ENCODE peak calls at places on chromosomes 2 and 18, in nine cellular contexts. Z is tibial nerve, O is esophagus muscularis mucosa, P is H1, E is stomach, W is A549, Y is transverse colon, R is ovary, G is upper lobe of left lung. J is an unnamed sample.

GRCh38 chr2:239273280-239274234 is 127.3 kb downstream of the HDAC4 start:
- DNase-seq in Z (no peak), O (no peak), P (no peak), E (peak; percentile 26), W (no peak), Y (peak; percentile 25), R (peak; percentile 29), G (peak; percentile 78), J (no peak)

GRCh38 chr2:240433973-240434727 is 1.3 kb upstream of the GPC1 start:
- DNase-seq in Z (no peak), O (no peak), P (no peak), E (no peak), W (peak; percentile 84), Y (peak; percentile 39), R (peak; percentile 71), G (peak; percentile 49), J (peak; percentile 82)

GRCh38 chr2:118046628-118047210 is 32.8 kb upstream of the CCDC93 start:
- DNase-seq in Z (no peak), O (no peak), P (no peak), E (no peak), W (peak; percentile 48), Y (no peak), R (no peak), G (no peak), J (no peak)

GRCh38 chr2:151007365-151007764 is 254.3 kb downstream of the RBM43 start:
- DNase-seq in Z (no peak), O (no peak), P (no peak), E (no peak), W (no peak), Y (no peak), R (no peak), G (no peak), J (no peak)

GRCh38 chr2:118185210-118186109 is 97.2 kb downstream of the INSIG2 start:
- DNase-seq in Z (peak; percentile 28), O (no peak), P (peak; percentile 77), E (peak; percentile 63), W (peak; percentile 37), Y (peak; percentile 58), R (peak; percentile 55), G (peak; percentile 92), J (peak; percentile 78)

GRCh38 chr2:11101430-11101829 is 53.8 kb upstream of the SLC66A3 start:
- DNase-seq in Z (no peak), O (peak; percentile 70), P (no peak), E (no peak), W (no peak), Y (no peak), R (no peak), G (no peak), J (no peak)

GRCh38 chr18:6776193-6776592 is 46.7 kb downstream of the ARHGAP28 start:
- DNase-seq in Z (no peak), O (no peak), P (no peak), E (no peak), W (no peak), Y (no peak), R (peak; percentile 45), G (no peak), J (no peak)

GRCh38 chr2:202017940-202018339 is 15.7 kb upstream of the FZD7 start:
- DNase-seq in Z (no peak), O (no peak), P (no peak), E (no peak), W (no peak), Y (no peak), R (no peak), G (no peak), J (no peak)

GRCh38 chr2:25566694-25567093 is 106.7 kb downstream of the DTNB start:
- DNase-seq in Z (peak; percentile 18), O (no peak), P (no peak), E (no peak), W (no peak), Y (peak; percentile 35), R (no peak), G (no peak), J (no peak)

GRCh38 chr2:2013476-2013875 is 269.2 kb upstream of the PXDN start:
- DNase-seq in Z (no peak), O (no peak), P (no peak), E (no peak), W (no peak), Y (no peak), R (no peak), G (peak; percentile 27), J (no peak)

GRCh38 chr2:40554665-40555294 is 102.9 kb upstream of the SLC8A1 start:
- DNase-seq in Z (peak; percentile 95), O (no peak), P (peak; percentile 88), E (peak; percentile 68), W (peak; percentile 67), Y (peak; percentile 64), R (peak; percentile 27), G (no peak), J (peak; percentile 70)

GRCh38 chr2:153872311-153873061 is 764 bp downstream of the GALNT13 start:
- DNase-seq in Z (no peak), O (no peak), P (peak; percentile 48), E (no peak), W (peak; percentile 13), Y (no peak), R (no peak), G (peak; percentile 76), J (no peak)

GRCh38 chr2:40103163-40103562 is 324.1 kb upstream of the THUMPD2 start:
- DNase-seq in Z (no peak), O (no peak), P (no peak), E (no peak), W (no peak), Y (no peak), R (no peak), G (no peak), J (no peak)

GRCh38 chr2:204180671-204181070 is 244.1 kb downstream of the ICOS start:
- DNase-seq in Z (no peak), O (no peak), P (no peak), E (no peak), W (no peak), Y (no peak), R (no peak), G (no peak), J (no peak)

GRCh38 chr2:238938460-238939055 is 90.7 kb downstream of the TWIST2 start:
- DNase-seq in Z (peak; percentile 91), O (peak; percentile 98), P (peak; percentile 29), E (peak; percentile 32), W (no peak), Y (peak; percentile 59), R (peak; percentile 94), G (peak; percentile 84), J (peak; percentile 97)

DNA sequence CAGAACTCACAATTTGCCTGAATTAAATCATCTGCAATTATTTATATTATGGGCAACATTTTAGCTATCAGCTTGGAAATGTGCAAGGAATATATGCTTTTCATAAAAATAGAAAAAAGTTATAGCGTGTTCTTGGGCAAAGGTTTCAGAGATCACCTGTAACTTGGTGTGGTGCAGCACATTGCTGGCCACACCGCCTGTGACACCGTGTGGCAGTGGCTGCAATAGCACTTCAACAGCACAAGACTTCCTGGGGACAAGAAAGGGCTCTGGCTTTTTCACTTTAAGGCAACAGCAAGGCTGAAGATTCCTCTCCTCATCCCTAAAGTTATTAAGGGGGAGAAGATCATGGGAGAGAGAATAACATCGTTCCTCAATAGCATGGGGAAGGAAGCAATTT is 14.8 kb upstream of the SERPINB3 start:
- DNase-seq in Z (no peak), O (no peak), P (no peak), E (peak; percentile 41), W (peak; percentile 56), Y (no peak), R (no peak), G (no peak), J (no peak)
- TF ChIP-seq CTCF in Z (no peak), O (no peak), P (peak; percentile 66), E (no peak), W (no peak), Y (no peak), R (no peak), G (no peak), J (no peak)

GRCh38 chr18:13501896-13502295 is 224.5 kb downstream of the FAM210A start:
- DNase-seq in Z (no peak), O (no peak), P (no peak), E (no peak), W (no peak), Y (no peak), R (no peak), G (no peak), J (peak; percentile 56)
- TF ChIP-seq EP300 in Z (no peak), O (no peak), P (no peak), E (no peak), W (no peak), Y (no peak), R (no peak), G (no peak), J (no peak)

GRCh38 chr2:75175473-75175872 is 23.8 kb downstream of the TACR1 start:
- DNase-seq in Z (no peak), O (no peak), P (no peak), E (no peak), W (no peak), Y (no peak), R (no peak), G (no peak), J (no peak)

GRCh38 chr2:75173746-75174145 is 25.6 kb downstream of the TACR1 start:
- DNase-seq in Z (no peak), O (no peak), P (no peak), E (no peak), W (no peak), Y (no peak), R (no peak), G (no peak), J (no peak)

GRCh38 chr2:75174981-75175380 is 24.3 kb downstream of the TACR1 start:
- DNase-seq in Z (no peak), O (no peak), P (no peak), E (no peak), W (no peak), Y (no peak), R (no peak), G (no peak), J (no peak)

GRCh38 chr2:75177427-75177826 is 21.9 kb downstream of the TACR1 start:
- DNase-seq in Z (no peak), O (no peak), P (no peak), E (no peak), W (no peak), Y (no peak), R (no peak), G (no peak), J (no peak)

DNA sequence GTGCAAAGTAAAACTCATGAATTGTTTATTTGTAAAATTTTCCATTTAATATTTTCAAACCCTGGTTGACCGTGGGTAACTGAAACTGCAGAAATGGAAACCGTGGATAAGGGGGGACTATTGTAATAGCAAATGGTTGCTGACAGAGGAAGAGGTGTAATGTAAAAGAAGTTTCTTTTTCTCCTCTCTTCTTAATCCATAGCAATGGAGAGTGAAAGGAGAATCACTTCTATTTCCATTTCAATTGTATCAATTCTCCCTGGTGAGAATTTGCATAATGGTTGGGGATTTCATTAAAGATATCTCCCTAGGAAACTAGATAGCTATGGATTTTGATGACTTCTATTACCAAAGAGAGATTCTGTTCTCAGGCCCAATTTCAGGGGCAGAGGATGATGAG is 24.8 kb downstream of the TACR1 start:
- DNase-seq in Z (no peak), O (no peak), P (no peak), E (no peak), W (no peak), Y (no peak), R (no peak), G (no peak), J (no peak)
- H3K4me3 ChIP-seq in Z (no peak overlapping the region), O (no peak overlapping the region), P (peak overlapping the region; percentile 29), E (no peak overlapping the region), W (no peak overlapping the region), Y (no peak overlapping the region), R (no peak overlapping the region), G (no peak overlapping the region), J (no peak overlapping the region)

DNA sequence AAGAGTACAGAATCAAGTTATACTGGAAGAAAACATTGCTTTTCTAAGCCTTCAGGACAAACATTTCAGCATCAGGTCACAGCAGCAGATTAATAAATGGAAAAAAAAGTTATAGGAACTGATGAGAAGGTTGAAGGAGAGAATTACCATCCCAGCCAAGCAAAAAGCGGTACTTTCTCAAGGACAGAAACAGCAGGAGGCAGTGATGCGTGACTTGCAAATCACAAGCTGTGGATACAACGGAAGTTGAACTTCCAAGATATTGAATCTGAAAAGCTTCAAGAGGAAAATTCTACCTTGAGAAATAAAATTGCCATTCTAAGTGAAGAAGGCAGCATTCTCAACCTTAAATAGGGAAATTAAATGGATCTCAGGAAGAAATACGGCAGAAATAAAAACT is 18.5 kb upstream of the SERPINB12 start:
- DNase-seq in Z (no peak), O (no peak), P (no peak), E (no peak), W (no peak), Y (no peak), R (no peak), G (no peak), J (no peak)
- TF ChIP-seq CTCF in Z (no peak), O (no peak), P (no peak), E (no peak), W (no peak), Y (no peak), R (no peak), G (no peak), J (no peak)

J was measured in sigmoid colon.